ENCODE peak calls at places on chromosomes 6 and 20, in nine cellular contexts. L, J, A, F, Z, U, C, H and B are unnamed samples.

GRCh38 chr20:37133952-37134351 is 38.2 kb upstream of the RBL1 start:
- DNase-seq in L (no peak), J (no peak), A (no peak), F (no peak), Z (no peak), U (no peak), C (no peak), H (no peak), B (no peak)

GRCh38 chr6:10411915-10412164 is 3.0 kb downstream of the TFAP2A start:
- DNase-seq in L (no peak), J (no peak), A (no peak), F (no peak), Z (no peak), U (no peak), C (no peak), H (no peak), B (no peak)

GRCh38 chr6:43575105-43575771 is 600 bp downstream of the XPO5 start:
- DNase-seq in L (no peak), J (no peak), A (no peak), F (no peak), Z (peak), U (no peak), C (no peak), H (peak), B (peak)

GRCh38 chr6:8707956-8708772 is 272.8 kb upstream of the SLC35B3 start:
- DNase-seq in L (no peak), J (peak), A (peak), F (no peak), Z (no peak), U (peak), C (no peak), H (peak), B (peak)

GRCh38 chr6:7254980-7255825 is 57.8 kb downstream of the SSR1 start:
- DNase-seq in L (no peak), J (no peak), A (no peak), F (peak), Z (no peak), U (no peak), C (no peak), H (no peak), B (no peak)

GRCh38 chr6:63787021-63787420 is 151.4 kb downstream of the PHF3 start:
- DNase-seq in L (peak), J (no peak), A (no peak), F (no peak), Z (no peak), U (no peak), C (no peak), H (no peak), B (no peak)

GRCh38 chr6:77926198-77926752 is 273.4 kb downstream of the MEI4 start:
- DNase-seq in L (no peak), J (no peak), A (no peak), F (no peak), Z (no peak), U (no peak), C (no peak), H (no peak), B (peak)

GRCh38 chr6:89297695-89298351 is 17.3 kb downstream of the GABRR2 start:
- DNase-seq in L (peak), J (no peak), A (peak), F (peak), Z (peak), U (peak), C (peak), H (peak), B (peak)

GRCh38 chr20:49888341-49889244 is 26.7 kb downstream of the SPATA2 start:
- DNase-seq in L (peak), J (peak), A (peak), F (peak), Z (no peak), U (peak), C (peak), H (peak), B (peak)

GRCh38 chr20:4956200-4956810 is 45.0 kb downstream of the SLC23A2 start:
- DNase-seq in L (peak), J (no peak), A (peak), F (no peak), Z (no peak), U (no peak), C (peak), H (peak), B (peak)

GRCh38 chr6:11434565-11435326 is 102.8 kb upstream of the TMEM170B start:
- DNase-seq in L (peak), J (peak), A (no peak), F (no peak), Z (peak), U (no peak), C (peak), H (peak), B (peak)

GRCh38 chr6:134065706-134066105 is 13.3 kb upstream of the SLC2A12 start:
- DNase-seq in L (peak), J (no peak), A (no peak), F (no peak), Z (no peak), U (no peak), C (no peak), H (no peak), B (no peak)

GRCh38 chr6:158960046-158960445 is 40.0 kb downstream of the RSPH3 start:
- DNase-seq in L (no peak), J (no peak), A (no peak), F (no peak), Z (no peak), U (no peak), C (no peak), H (no peak), B (no peak)

GRCh38 chr6:11144393-11144829 is 32.9 kb upstream of the ERVFRD-1 start:
- DNase-seq in L (peak), J (peak), A (peak), F (peak), Z (peak), U (no peak), C (peak), H (peak), B (peak)

GRCh38 chr20:37223053-37223452 is 38.6 kb downstream of the GHRH start:
- DNase-seq in L (peak), J (peak), A (no peak), F (no peak), Z (peak), U (peak), C (no peak), H (no peak), B (peak)

GRCh38 chr6:30060634-30060981 is 457 bp upstream of the POLR1H start:
- DNase-seq in L (peak), J (peak), A (no peak), F (no peak), Z (peak), U (no peak), C (peak), H (no peak), B (no peak)

GRCh38 chr20:24657211-24657610 is 187.8 kb downstream of the SYNDIG1 start:
- DNase-seq in L (peak), J (no peak), A (no peak), F (no peak), Z (peak), U (no peak), C (no peak), H (peak), B (peak)

GRCh38 chr6:106056738-106057390 is 29.3 kb upstream of the PRDM1 start:
- DNase-seq in L (no peak), J (no peak), A (no peak), F (no peak), Z (no peak), U (no peak), C (no peak), H (no peak), B (no peak)

GRCh38 chr6:55953384-55953783 is 78.0 kb upstream of the BMP5 start:
- DNase-seq in L (peak), J (no peak), A (peak), F (no peak), Z (no peak), U (peak), C (no peak), H (peak), B (peak)

GRCh38 chr20:41411458-41411857 is 44.8 kb upstream of the EMILIN3 start:
- DNase-seq in L (peak), J (no peak), A (no peak), F (no peak), Z (no peak), U (no peak), C (no peak), H (no peak), B (peak)

GRCh38 chr6:113813207-113813606 is 43.9 kb upstream of the MARCKS start:
- DNase-seq in L (peak), J (no peak), A (no peak), F (no peak), Z (no peak), U (peak), C (no peak), H (no peak), B (peak)

GRCh38 chr20:15603978-15604377 is 969.3 kb downstream of the KIF16B start:
- DNase-seq in L (no peak), J (no peak), A (no peak), F (no peak), Z (no peak), U (no peak), C (no peak), H (no peak), B (no peak)

GRCh38 chr20:62316331-62317166 is 13.8 kb downstream of the ADRM1 start:
- DNase-seq in L (no peak), J (no peak), A (no peak), F (no peak), Z (no peak), U (no peak), C (no peak), H (no peak), B (no peak)

GRCh38 chr6:56297022-56297995 is 49.9 kb upstream of the COL21A1 start:
- DNase-seq in L (peak), J (no peak), A (no peak), F (no peak), Z (no peak), U (no peak), C (no peak), H (no peak), B (no peak)

GRCh38 chr6:33658982-33659689 is 38.0 kb downstream of the ITPR3 start:
- DNase-seq in L (no peak), J (no peak), A (no peak), F (no peak), Z (no peak), U (no peak), C (no peak), H (no peak), B (no peak)

GRCh38 chr6:168050861-168051586 is 28.0 kb downstream of the FRMD1 start:
- DNase-seq in L (peak), J (no peak), A (no peak), F (no peak), Z (no peak), U (no peak), C (no peak), H (no peak), B (no peak)

GRCh38 chr6:20575125-20575524 is 40.9 kb downstream of the CDKAL1 start:
- DNase-seq in L (no peak), J (peak), A (no peak), F (no peak), Z (no peak), U (no peak), C (no peak), H (no peak), B (no peak)

GRCh38 chr6:101284131-101284530 is 109.4 kb upstream of the GRIK2 start:
- DNase-seq in L (no peak), J (no peak), A (no peak), F (no peak), Z (no peak), U (no peak), C (no peak), H (no peak), B (no peak)

GRCh38 chr6:167161895-167162467 is 4.2 kb upstream of the GPR31 start:
- DNase-seq in L (no peak), J (no peak), A (no peak), F (no peak), Z (no peak), U (no peak), C (no peak), H (no peak), B (no peak)

GRCh38 chr20:48143435-48144081 is 358.3 kb upstream of the SULF2 start:
- DNase-seq in L (no peak), J (no peak), A (no peak), F (no peak), Z (no peak), U (no peak), C (no peak), H (no peak), B (no peak)

GRCh38 chr6:113560908-113561307 is 296.2 kb upstream of the MARCKS start:
- DNase-seq in L (peak), J (no peak), A (no peak), F (no peak), Z (no peak), U (no peak), C (no peak), H (no peak), B (peak)

GRCh38 chr6:158293122-158293521 is 19.1 kb upstream of the TULP4 start:
- DNase-seq in L (no peak), J (no peak), A (no peak), F (no peak), Z (no peak), U (no peak), C (no peak), H (no peak), B (no peak)

GRCh38 chr6:129671442-129672344 is 38.3 kb downstream of the ARHGAP18 start:
- DNase-seq in L (no peak), J (no peak), A (no peak), F (no peak), Z (no peak), U (no peak), C (peak), H (no peak), B (no peak)
- TF ChIP-seq CTCF in L (no peak), J (no peak), A (peak), F (no peak), Z (no peak), U (no peak), C (peak), H (no peak), B (no peak)

DNA sequence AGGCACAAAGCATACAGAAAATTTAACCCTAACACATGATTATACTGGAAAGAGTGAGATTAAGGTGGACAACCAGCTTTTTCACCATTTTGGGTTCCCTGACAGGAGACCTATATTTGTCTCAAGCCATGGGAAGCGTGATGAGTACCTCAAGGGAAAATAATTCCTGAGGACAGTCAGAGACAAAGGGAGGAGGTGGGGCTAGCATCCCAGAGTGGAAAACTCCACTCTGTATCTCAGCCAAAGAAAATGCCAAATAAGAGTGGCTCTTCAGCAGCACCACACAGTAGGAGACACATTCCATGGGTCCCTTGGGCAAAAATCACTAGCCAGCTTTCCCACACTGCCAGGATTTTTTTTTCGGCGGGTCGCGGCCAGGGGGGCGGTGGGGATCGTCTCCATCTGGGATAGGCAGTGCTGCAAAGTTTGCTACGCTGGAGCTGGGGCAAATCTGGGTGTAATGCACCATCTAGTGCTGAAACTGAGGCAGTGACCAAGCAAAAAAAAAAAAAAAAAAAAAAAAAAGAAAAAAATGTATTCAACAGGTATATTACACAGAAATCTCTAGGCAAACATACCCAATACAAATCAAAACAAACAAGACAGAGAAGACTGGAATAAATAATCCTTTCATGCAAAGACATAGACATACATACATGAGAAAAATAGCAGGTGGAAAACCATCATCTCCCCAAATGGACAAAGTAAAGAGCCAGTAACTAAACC is 77.3 kb upstream of the SLC35F1 start:
- DNase-seq in L (peak), J (no peak), A (no peak), F (no peak), Z (no peak), U (no peak), C (no peak), H (peak), B (peak)
- H3K4me3 ChIP-seq in L (peak), J (no peak), A (peak), F (no peak), Z (no peak), U (peak), C (no peak), H (peak), B (peak)

GRCh38 chr6:79518850-79519249 is 18.4 kb downstream of the LCA5 start:
- DNase-seq in L (no peak), J (no peak), A (no peak), F (no peak), Z (no peak), U (no peak), C (no peak), H (no peak), B (no peak)

GRCh38 chr6:79525272-79526100 is 11.7 kb downstream of the LCA5 start:
- DNase-seq in L (peak), J (peak), A (no peak), F (no peak), Z (no peak), U (peak), C (no peak), H (no peak), B (peak)

GRCh38 chr6:79522609-79523008 is 14.6 kb downstream of the LCA5 start:
- DNase-seq in L (no peak), J (no peak), A (no peak), F (no peak), Z (no peak), U (no peak), C (no peak), H (no peak), B (no peak)

GRCh38 chr6:79524065-79524464 is 13.2 kb downstream of the LCA5 start:
- DNase-seq in L (no peak), J (no peak), A (no peak), F (no peak), Z (no peak), U (no peak), C (no peak), H (no peak), B (no peak)

GRCh38 chr6:79520534-79520933 is 16.7 kb downstream of the LCA5 start:
- DNase-seq in L (no peak), J (no peak), A (no peak), F (no peak), Z (no peak), U (no peak), C (no peak), H (no peak), B (no peak)
- TF ChIP-seq CTCF in L (no peak), J (no peak), A (no peak), F (no peak), Z (no peak), U (no peak), C (no peak), H (no peak), B (no peak)

DNA sequence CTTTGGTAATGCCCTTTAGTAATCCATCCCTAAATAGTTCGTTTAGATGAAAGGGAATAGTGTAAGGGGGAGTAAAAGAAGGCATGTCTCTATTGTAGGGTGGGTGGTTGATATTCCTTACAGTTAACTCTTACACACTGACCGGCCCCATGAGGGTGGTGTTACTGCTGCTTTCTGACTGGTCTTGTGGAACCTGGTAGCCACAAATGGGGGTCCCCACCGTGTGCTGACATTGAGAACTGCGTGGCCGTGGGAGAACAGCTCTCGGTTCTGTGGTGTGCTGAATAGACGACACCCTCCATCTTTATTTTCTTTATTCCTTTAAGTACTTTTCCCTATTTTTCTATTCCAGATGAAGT is 19.3 kb downstream of the MRAP2 start:
- DNase-seq in L (no peak), J (no peak), A (no peak), F (no peak), Z (no peak), U (no peak), C (no peak), H (no peak), B (no peak)
- H3K4me3 ChIP-seq in L (no peak), J (no peak), A (no peak), F (no peak), Z (peak), U (no peak), C (no peak), H (no peak), B (no peak)

GRCh38 chr6:44739163-44739562 is 351.7 kb downstream of the CDC5L start:
- DNase-seq in L (peak), J (no peak), A (no peak), F (no peak), Z (no peak), U (no peak), C (no peak), H (no peak), B (peak)

GRCh38 chr6:44735631-44735963 is 348.1 kb downstream of the CDC5L start:
- DNase-seq in L (peak), J (no peak), A (no peak), F (no peak), Z (no peak), U (peak), C (no peak), H (peak), B (peak)

GRCh38 chr6:44738652-44739141 is 351.2 kb downstream of the CDC5L start:
- DNase-seq in L (peak), J (no peak), A (no peak), F (no peak), Z (no peak), U (no peak), C (peak), H (no peak), B (no peak)

GRCh38 chr6:44737829-44738528 is 350.5 kb downstream of the CDC5L start:
- DNase-seq in L (no peak), J (no peak), A (no peak), F (no peak), Z (no peak), U (no peak), C (no peak), H (no peak), B (no peak)

GRCh38 chr6:44737349-44737748 is 349.8 kb downstream of the CDC5L start:
- DNase-seq in L (no peak), J (no peak), A (no peak), F (no peak), Z (no peak), U (no peak), C (no peak), H (no peak), B (no peak)
- TF ChIP-seq CTCF in L (no peak), J (no peak), A (no peak), F (no peak), Z (no peak), U (no peak), C (no peak), H (no peak), B (no peak)

GRCh38 chr6:153092082-153093013 is 38.7 kb downstream of the RGS17 start:
- DNase-seq in L (peak), J (no peak), A (no peak), F (no peak), Z (no peak), U (peak), C (no peak), H (no peak), B (peak)
- H3K4me3 ChIP-seq in L (peak), J (no peak), A (peak), F (no peak), Z (no peak), U (no peak), C (no peak), H (peak), B (no peak)

GRCh38 chr6:31401403-31401802 is 2.0 kb upstream of the MICA start:
- DNase-seq in L (peak), J (peak), A (no peak), F (no peak), Z (peak), U (peak), C (peak), H (no peak), B (peak)

GRCh38 chr6:31402324-31403282 is 792 bp upstream of the MICA start:
- DNase-seq in L (peak), J (peak), A (no peak), F (peak), Z (peak), U (no peak), C (peak), H (no peak), B (no peak)

GRCh38 chr6:31400467-31401289 is 2.7 kb upstream of the MICA start:
- DNase-seq in L (peak), J (peak), A (no peak), F (peak), Z (peak), U (no peak), C (peak), H (no peak), B (peak)

GRCh38 chr6:31405996-31406395 is 2.6 kb downstream of the MICA start:
- DNase-seq in L (no peak), J (no peak), A (no peak), F (no peak), Z (no peak), U (no peak), C (no peak), H (no peak), B (no peak)

GRCh38 chr6:31403283-31403989 is at the start of gene MICA:
- DNase-seq in L (peak), J (peak), A (no peak), F (peak), Z (peak), U (peak), C (peak), H (peak), B (peak)
- TF ChIP-seq CTCF in L (no peak), J (no peak), A (no peak), F (no peak), Z (no peak), U (no peak), C (no peak), H (no peak), B (no peak)